ENCODE peak calls at places on chromosomes 4 and X, in six cellular contexts. One of them, this sample, is unnamed.

GRCh38 chrX:40167240-40168182 is 69.8 kb upstream of the BCOR start:
- DNase-seq in brain microvascular endothelial cell: no peak
- DNase-seq in activated CD4-positive, alpha-beta T cell treated with anti-CD3 and anti-CD28 coated beads, Interleukin-2, amount 10 ng/mL, durations not matched to agents 7 days and 5 days: no peak
- DNase-seq in tibial artery: peak
- DNase-seq in cardiac fibroblast: no peak
- DNase-seq in NCI-H1105 treated with DMSO at 0.1 percent for 48 hours: no peak
- DNase-seq in this sample: no peak

GRCh38 chr4:17373666-17374065 is 138.2 kb downstream of the QDPR start:
- DNase-seq in cardiac fibroblast: no peak
- DNase-seq in tibial artery: no peak
- DNase-seq in NCI-H1105 treated with DMSO at 0.1 percent for 48 hours: no peak
- DNase-seq in activated CD4-positive, alpha-beta T cell treated with anti-CD3 and anti-CD28 coated beads, Interleukin-2, amount 10 ng/mL, durations not matched to agents 7 days and 5 days: no peak
- DNase-seq in brain microvascular endothelial cell: no peak
- DNase-seq in this sample: no peak

GRCh38 chr4:169914871-169915270 is 111.3 kb downstream of the MFAP3L start:
- DNase-seq in activated CD4-positive, alpha-beta T cell treated with anti-CD3 and anti-CD28 coated beads, Interleukin-2, amount 10 ng/mL, durations not matched to agents 7 days and 5 days: no peak
- DNase-seq in cardiac fibroblast: no peak
- DNase-seq in brain microvascular endothelial cell: no peak
- DNase-seq in tibial artery: no peak
- DNase-seq in NCI-H1105 treated with DMSO at 0.1 percent for 48 hours: no peak
- DNase-seq in this sample: no peak

GRCh38 chr4:169062861-169063197 is 52.8 kb upstream of the CBR4 start:
- DNase-seq in activated CD4-positive, alpha-beta T cell treated with anti-CD3 and anti-CD28 coated beads, Interleukin-2, amount 10 ng/mL, durations not matched to agents 7 days and 5 days: no peak
- DNase-seq in NCI-H1105 treated with DMSO at 0.1 percent for 48 hours: no peak
- DNase-seq in cardiac fibroblast: peak
- DNase-seq in brain microvascular endothelial cell: no peak
- DNase-seq in tibial artery: no peak
- DNase-seq in this sample: no peak

GRCh38 chr4:54230479-54231418 is 1.7 kb downstream of the PDGFRA start:
- DNase-seq in cardiac fibroblast: peak
- DNase-seq in activated CD4-positive, alpha-beta T cell treated with anti-CD3 and anti-CD28 coated beads, Interleukin-2, amount 10 ng/mL, durations not matched to agents 7 days and 5 days: no peak
- DNase-seq in tibial artery: peak
- DNase-seq in brain microvascular endothelial cell: peak
- DNase-seq in NCI-H1105 treated with DMSO at 0.1 percent for 48 hours: peak
- DNase-seq in this sample: no peak

GRCh38 chr4:8762951-8763735 is 108.5 kb downstream of the HMX1 start:
- DNase-seq in cardiac fibroblast: no peak
- DNase-seq in tibial artery: peak
- DNase-seq in brain microvascular endothelial cell: no peak
- DNase-seq in activated CD4-positive, alpha-beta T cell treated with anti-CD3 and anti-CD28 coated beads, Interleukin-2, amount 10 ng/mL, durations not matched to agents 7 days and 5 days: no peak
- DNase-seq in NCI-H1105 treated with DMSO at 0.1 percent for 48 hours: no peak
- DNase-seq in this sample: no peak

GRCh38 chr4:8117278-8117682 is 41.3 kb downstream of the ABLIM2 start:
- DNase-seq in activated CD4-positive, alpha-beta T cell treated with anti-CD3 and anti-CD28 coated beads, Interleukin-2, amount 10 ng/mL, durations not matched to agents 7 days and 5 days: peak
- DNase-seq in cardiac fibroblast: peak
- DNase-seq in NCI-H1105 treated with DMSO at 0.1 percent for 48 hours: no peak
- DNase-seq in tibial artery: no peak
- DNase-seq in brain microvascular endothelial cell: peak
- DNase-seq in this sample: no peak

GRCh38 chr4:163558539-163559044 is 64.1 kb downstream of the TMA16 start:
- DNase-seq in activated CD4-positive, alpha-beta T cell treated with anti-CD3 and anti-CD28 coated beads, Interleukin-2, amount 10 ng/mL, durations not matched to agents 7 days and 5 days: peak
- DNase-seq in cardiac fibroblast: no peak
- DNase-seq in NCI-H1105 treated with DMSO at 0.1 percent for 48 hours: no peak
- DNase-seq in tibial artery: no peak
- DNase-seq in brain microvascular endothelial cell: no peak
- DNase-seq in this sample: no peak

GRCh38 chrX:71659342-71659741 is 8.0 kb upstream of the LOC101059915 start:
- DNase-seq in cardiac fibroblast: no peak
- DNase-seq in activated CD4-positive, alpha-beta T cell treated with anti-CD3 and anti-CD28 coated beads, Interleukin-2, amount 10 ng/mL, durations not matched to agents 7 days and 5 days: no peak
- DNase-seq in brain microvascular endothelial cell: no peak
- DNase-seq in tibial artery: no peak
- DNase-seq in NCI-H1105 treated with DMSO at 0.1 percent for 48 hours: no peak
- DNase-seq in this sample: no peak

GRCh38 chr4:123896446-123897071 is 500.0 kb downstream of the SPRY1 start:
- DNase-seq in brain microvascular endothelial cell: no peak
- DNase-seq in NCI-H1105 treated with DMSO at 0.1 percent for 48 hours: no peak
- DNase-seq in tibial artery: no peak
- DNase-seq in activated CD4-positive, alpha-beta T cell treated with anti-CD3 and anti-CD28 coated beads, Interleukin-2, amount 10 ng/mL, durations not matched to agents 7 days and 5 days: no peak
- DNase-seq in cardiac fibroblast: peak
- DNase-seq in this sample: no peak